ENCODE peak calls at places on chromosomes 16 and 17, in five cellular contexts. S, Q, F, D and K are unnamed samples.

GRCh38 chr16:54121539-54122295 is 164.9 kb downstream of the IRX3 start:
- DNase-seq in S (no peak), Q (no peak), F (no peak), D (no peak), K (no peak)

GRCh38 chr17:57988301-57989010 is 402 bp upstream of the VEZF1 start:
- DNase-seq in S (peak), Q (peak), F (no peak), D (no peak), K (peak)

GRCh38 chr17:80957461-80957941 is 34.1 kb upstream of the CHMP6 start:
- DNase-seq in S (no peak), Q (no peak), F (no peak), D (no peak), K (no peak)

GRCh38 chr16:72783716-72784320 is 264.1 kb downstream of the ZFHX3 start:
- DNase-seq in S (peak), Q (no peak), F (peak), D (peak), K (no peak)

GRCh38 chr17:68356520-68356919 is 65.2 kb downstream of the ARSG start:
- DNase-seq in S (no peak), Q (no peak), F (peak), D (no peak), K (no peak)

GRCh38 chr17:38702900-38703741 is 2.0 kb upstream of the MLLT6 start:
- DNase-seq in S (no peak), Q (peak), F (no peak), D (no peak), K (peak)

GRCh38 chr16:84913315-84913714 is 93.5 kb downstream of the CRISPLD2 start:
- DNase-seq in S (no peak), Q (no peak), F (no peak), D (no peak), K (no peak)

GRCh38 chr16:89733792-89734191 is 12.5 kb downstream of the ZNF276 start:
- DNase-seq in S (no peak), Q (no peak), F (no peak), D (no peak), K (no peak)

GRCh38 chr17:77215281-77215680 is 74.5 kb downstream of the SEC14L1 start:
- DNase-seq in S (no peak), Q (no peak), F (no peak), D (no peak), K (no peak)

GRCh38 chr16:4914528-4915225 is 22.3 kb downstream of the PPL start:
- DNase-seq in S (no peak), Q (no peak), F (no peak), D (no peak), K (no peak)

GRCh38 chr17:36182176-36183000 is 6.0 kb upstream of the TBC1D3B start:
- DNase-seq in S (no peak), Q (no peak), F (no peak), D (no peak), K (peak)

GRCh38 chr17:45940293-45940692 is 45.9 kb downstream of the MAPT start:
- DNase-seq in S (no peak), Q (no peak), F (no peak), D (no peak), K (no peak)

GRCh38 chr17:72588961-72589360 is 468.1 kb downstream of the SOX9 start:
- DNase-seq in S (peak), Q (no peak), F (no peak), D (peak), K (no peak)

GRCh38 chr16:72877374-72878028 is 170.4 kb downstream of the ZFHX3 start:
- DNase-seq in S (peak), Q (no peak), F (no peak), D (peak), K (no peak)

GRCh38 chr16:48531011-48531962 is 78.7 kb downstream of the N4BP1 start:
- DNase-seq in S (no peak), Q (no peak), F (no peak), D (no peak), K (no peak)

GRCh38 chr17:82389379-82389778 is 17.8 kb downstream of the UTS2R start:
- DNase-seq in S (no peak), Q (no peak), F (no peak), D (no peak), K (no peak)

GRCh38 chr17:21466550-21466949 is 90.4 kb downstream of the KCNJ12 start:
- DNase-seq in S (no peak), Q (no peak), F (no peak), D (no peak), K (no peak)

GRCh38 chr17:60916043-60916442 is 238.4 kb downstream of the BCAS3 start:
- DNase-seq in S (peak), Q (no peak), F (no peak), D (no peak), K (no peak)

GRCh38 chr16:56941856-56942331 is 10.0 kb downstream of the HERPUD1 start:
- DNase-seq in S (no peak), Q (no peak), F (no peak), D (no peak), K (no peak)

GRCh38 chr16:79954920-79955705 is 354.6 kb upstream of the MAF start:
- DNase-seq in S (no peak), Q (no peak), F (no peak), D (no peak), K (no peak)

GRCh38 chr16:65154321-65154720 is 32.5 kb upstream of the CDH11 start:
- DNase-seq in S (no peak), Q (no peak), F (no peak), D (no peak), K (peak)

GRCh38 chr17:79942591-79943353 is 92.9 kb downstream of the TBC1D16 start:
- DNase-seq in S (no peak), Q (no peak), F (no peak), D (no peak), K (no peak)

GRCh38 chr16:22787456-22788189 is 26.3 kb upstream of the HS3ST2 start:
- DNase-seq in S (no peak), Q (no peak), F (no peak), D (no peak), K (no peak)

GRCh38 chr17:4968916-4969550 is 1.4 kb upstream of the SPAG7 start:
- DNase-seq in S (peak), Q (no peak), F (no peak), D (no peak), K (no peak)

GRCh38 chr16:77169650-77170236 is 21.2 kb upstream of the MON1B start:
- DNase-seq in S (peak), Q (peak), F (no peak), D (peak), K (peak)

GRCh38 chr16:64253525-64253924 is 868.3 kb downstream of the CDH11 start:
- DNase-seq in S (no peak), Q (no peak), F (no peak), D (no peak), K (no peak)

GRCh38 chr17:45230410-45230786 is 8.7 kb downstream of the FMNL1 start:
- DNase-seq in S (no peak), Q (no peak), F (no peak), D (no peak), K (no peak)

GRCh38 chr17:68431661-68432071 is 25.6 kb downstream of the WIPI1 start:
- DNase-seq in S (peak), Q (no peak), F (no peak), D (peak), K (peak)

GRCh38 chr17:27226611-27227234 is 67.2 kb upstream of the WSB1 start:
- DNase-seq in S (peak), Q (no peak), F (no peak), D (no peak), K (no peak)

DNA sequence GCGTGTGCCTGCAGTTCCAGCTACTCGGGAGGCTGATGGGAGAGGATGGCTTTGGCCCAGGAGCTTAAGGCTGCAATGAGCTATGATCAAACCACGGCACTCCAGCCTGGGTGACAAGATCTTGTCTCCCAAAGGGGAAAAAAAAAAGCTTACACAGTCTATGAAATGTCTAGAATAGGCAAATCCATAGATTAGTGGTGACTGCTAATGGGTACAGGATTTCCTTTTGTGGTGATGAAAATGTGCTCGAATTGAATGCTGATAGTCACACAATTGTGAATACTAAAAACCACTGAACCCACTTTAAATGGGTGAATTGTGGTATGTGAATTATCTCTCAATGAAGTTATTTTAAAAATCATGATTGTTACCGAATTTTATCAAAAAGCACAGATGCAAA is 14.9 kb downstream of the USP7 start:
- DNase-seq in S (no peak), Q (no peak), F (no peak), D (no peak), K (no peak)
- TF ChIP-seq JUNB in S (no peak), Q (no peak), F (no peak), D (no peak), K (no peak)

GRCh38 chr16:12271006-12271405 is 294.5 kb downstream of the SNX29 start:
- DNase-seq in S (peak), Q (peak), F (no peak), D (peak), K (peak)
- TF ChIP-seq JUNB in S (no peak), Q (no peak), F (no peak), D (no peak), K (no peak)

GRCh38 chr17:74190807-74191206 is 12.7 kb upstream of the RPL38 start:
- DNase-seq in S (peak), Q (no peak), F (no peak), D (peak), K (peak)

GRCh38 chr17:74185786-74186185 is 17.7 kb upstream of the RPL38 start:
- DNase-seq in S (no peak), Q (no peak), F (no peak), D (no peak), K (no peak)

GRCh38 chr17:74186498-74186897 is 17.0 kb upstream of the RPL38 start:
- DNase-seq in S (no peak), Q (no peak), F (no peak), D (no peak), K (no peak)

GRCh38 chr17:74192950-74193781 is 10.3 kb upstream of the RPL38 start:
- DNase-seq in S (peak), Q (no peak), F (no peak), D (peak), K (no peak)

GRCh38 chr17:74190154-74190553 is 13.3 kb upstream of the RPL38 start:
- DNase-seq in S (peak), Q (peak), F (no peak), D (peak), K (peak)
- TF ChIP-seq JUNB in S (no peak), Q (no peak), F (no peak), D (no peak), K (no peak)

GRCh38 chr16:58515125-58515870 is at the start of gene SETD6:
- DNase-seq in S (peak), Q (peak), F (no peak), D (peak), K (peak)

GRCh38 chr16:58518083-58518979 is 3.0 kb downstream of the SETD6 start:
- DNase-seq in S (no peak), Q (no peak), F (peak), D (no peak), K (no peak)

GRCh38 chr16:58513874-58514273 is 1.4 kb upstream of the SETD6 start:
- DNase-seq in S (no peak), Q (no peak), F (no peak), D (peak), K (no peak)

GRCh38 chr16:58516768-58517107 is 1.4 kb downstream of the SETD6 start:
- DNase-seq in S (no peak), Q (no peak), F (no peak), D (no peak), K (no peak)

DNA sequence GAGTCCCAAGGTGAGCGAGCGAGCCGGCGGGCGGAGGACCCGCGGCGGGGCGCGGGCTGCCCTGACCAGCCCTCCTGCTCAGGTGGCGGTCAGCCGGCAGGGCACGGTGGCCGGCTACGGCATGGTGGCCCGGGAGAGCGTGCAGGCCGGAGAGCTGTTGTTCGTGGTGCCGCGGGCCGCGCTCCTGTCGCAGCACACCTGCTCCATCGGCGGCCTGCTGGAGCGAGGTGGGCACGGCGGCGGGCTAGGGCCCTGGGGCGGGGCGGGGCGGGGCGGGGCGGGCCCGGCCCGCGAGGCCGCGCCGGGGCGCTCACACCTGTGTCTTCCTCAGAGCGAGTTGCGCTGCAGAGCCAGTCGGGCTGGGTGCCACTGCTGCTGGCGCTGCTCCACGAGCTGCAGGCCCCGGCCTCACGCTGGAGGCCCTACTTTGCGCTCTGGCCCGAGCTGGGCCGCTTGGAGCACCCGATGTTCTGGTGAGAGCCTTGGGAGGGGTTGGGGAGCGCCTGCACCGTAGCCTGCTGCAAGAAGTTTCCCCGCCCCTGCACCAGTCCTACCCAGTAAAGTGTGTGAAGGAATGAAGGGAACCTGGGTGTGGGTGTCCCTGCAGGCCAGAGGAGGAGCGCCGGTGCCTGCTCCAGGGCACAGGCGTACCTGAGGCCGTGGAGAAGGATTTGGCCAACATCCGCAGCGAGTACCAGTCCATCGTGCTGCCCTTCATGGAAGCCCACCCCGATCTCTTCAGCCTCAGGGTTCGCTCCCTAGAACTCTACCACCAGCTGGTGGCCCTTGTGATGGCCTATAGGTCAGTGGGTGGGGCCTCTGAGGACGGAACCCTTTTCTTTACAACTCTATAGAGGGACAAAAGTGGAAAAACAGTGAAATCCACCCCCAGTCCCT is 802 bp downstream of the SETD6 start:
- DNase-seq in S (no peak), Q (peak), F (no peak), D (peak), K (peak)
- TF ChIP-seq JUNB in S (no peak), Q (no peak), F (no peak), D (no peak), K (no peak)